ENCODE peak calls at places on chromosomes 12 and 14, in nine cellular contexts. U is HFFc6, C is heart right ventricle, F is foreskin fibroblast, N is GM23338, A is Calu3, Y is GM06990, E is type B pancreatic cell, V is uterus. W is an unnamed sample.

GRCh38 chr14:101665478-101666078 is 95.9 kb upstream of the PPP2R5C start:
- DNase-seq in U (peak), F (peak), A (peak), C (no peak), E (no peak), N (peak), V (no peak), Y (peak), W (peak)

GRCh38 chr12:68831751-68832503 is 23.9 kb downstream of the MDM2 start:
- DNase-seq in C (no peak), A (no peak), E (no peak), U (no peak), Y (no peak), V (no peak), N (no peak), F (no peak), W (no peak)

GRCh38 chr12:100698518-100698917 is 96.1 kb upstream of the ANO4 start:
- DNase-seq in U (no peak), N (no peak), V (no peak), A (no peak), F (no peak), E (no peak), C (no peak), Y (no peak), W (no peak)

GRCh38 chr12:54549774-54550451 is 512 bp downstream of the PDE1B start:
- DNase-seq in A (no peak), N (peak), Y (no peak), V (no peak), F (peak), C (no peak), U (no peak), E (no peak), W (peak)

GRCh38 chr12:101619026-101619827 is 24.5 kb downstream of the MYBPC1 start:
- DNase-seq in F (no peak), Y (no peak), A (no peak), C (no peak), V (no peak), E (no peak), N (no peak), U (no peak), W (no peak)

GRCh38 chr12:108649668-108650067 is 16.0 kb upstream of the SELPLG start:
- DNase-seq in A (no peak), Y (no peak), U (peak), E (no peak), F (peak), N (no peak), C (no peak), V (no peak), W (no peak)

GRCh38 chr12:128783129-128783574 is 40.6 kb downstream of the SLC15A4 start:
- DNase-seq in E (no peak), U (no peak), F (peak), Y (no peak), A (no peak), V (peak), C (no peak), N (no peak), W (peak)

GRCh38 chr14:105060751-105061427 is 4.3 kb downstream of the GPR132 start:
- DNase-seq in C (no peak), U (no peak), V (no peak), A (no peak), E (no peak), N (no peak), Y (peak), F (peak), W (no peak)

GRCh38 chr14:73180385-73180805 is 44.1 kb downstream of the PSEN1 start:
- DNase-seq in A (no peak), F (peak), V (peak), C (no peak), Y (no peak), U (peak), E (no peak), N (no peak), W (no peak)

GRCh38 chr12:129371268-129371667 is 518.0 kb downstream of the GLT1D1 start:
- DNase-seq in A (no peak), F (no peak), U (no peak), N (no peak), Y (no peak), V (no peak), E (no peak), C (no peak), W (no peak)

GRCh38 chr12:46386360-46386867 is 13.8 kb upstream of the SLC38A2 start:
- DNase-seq in N (no peak), U (peak), E (no peak), F (peak), V (no peak), Y (peak), C (no peak), A (no peak), W (no peak)

GRCh38 chr12:17640615-17641014 is 449.4 kb downstream of the RERGL start:
- DNase-seq in Y (no peak), V (no peak), A (no peak), E (no peak), U (no peak), N (no peak), F (no peak), C (no peak), W (no peak)

GRCh38 chr12:12979731-12980259 is 20.3 kb downstream of the HEBP1 start:
- DNase-seq in Y (no peak), V (peak), U (peak), A (no peak), F (peak), N (peak), E (no peak), C (no peak), W (no peak)

GRCh38 chr12:50075808-50076170 is 9.4 kb upstream of the SMARCD1 start:
- DNase-seq in N (no peak), U (no peak), Y (no peak), A (no peak), E (no peak), C (no peak), F (no peak), V (no peak), W (no peak)

GRCh38 chr12:83958997-83959396 is 953.6 kb downstream of the SLC6A15 start:
- DNase-seq in A (no peak), N (no peak), E (no peak), Y (no peak), C (no peak), F (peak), U (no peak), V (no peak), W (peak)

GRCh38 chr12:34297126-34297789 is 275.0 kb downstream of the ALG10 start:
- DNase-seq in F (no peak), Y (no peak), V (no peak), A (no peak), C (peak), N (no peak), U (no peak), E (no peak), W (no peak)

GRCh38 chr12:48985901-48986300 is 7.8 kb downstream of the WNT1 start:
- DNase-seq in F (no peak), U (no peak), E (no peak), V (no peak), A (no peak), Y (no peak), C (no peak), N (no peak), W (no peak)

GRCh38 chr12:87953257-87953860 is 75.8 kb downstream of the C12orf50 start:
- DNase-seq in A (peak), Y (no peak), N (peak), V (no peak), U (peak), E (no peak), C (no peak), F (peak), W (peak)

GRCh38 chr12:118035194-118036041 is 18.9 kb downstream of the RFC5 start:
- DNase-seq in C (no peak), F (peak), N (no peak), E (no peak), Y (peak), A (peak), U (no peak), V (no peak), W (peak)

GRCh38 chr14:22418631-22419030 is 170.4 kb downstream of the DAD1 start:
- DNase-seq in N (no peak), U (no peak), E (no peak), F (no peak), A (no peak), C (no peak), V (no peak), Y (peak), W (peak)

GRCh38 chr14:28952707-28953106 is 186.1 kb downstream of the FOXG1 start:
- DNase-seq in C (no peak), A (no peak), F (no peak), U (no peak), V (no peak), E (no peak), Y (no peak), N (no peak), W (no peak)

GRCh38 chr12:73057428-73057827 is 785.3 kb downstream of the TRHDE start:
- DNase-seq in A (no peak), V (no peak), U (no peak), C (no peak), F (no peak), N (peak), E (no peak), Y (no peak), W (no peak)

GRCh38 chr14:55398679-55399078 is 13.0 kb downstream of the ATG14 start:
- DNase-seq in U (peak), N (no peak), V (peak), F (peak), Y (no peak), E (no peak), A (no peak), C (no peak), W (no peak)

GRCh38 chr12:121344506-121344905 is 7.7 kb downstream of the ANAPC5 start:
- DNase-seq in N (no peak), F (no peak), A (no peak), E (no peak), U (no peak), C (no peak), V (no peak), Y (no peak), W (no peak)

GRCh38 chr12:40154381-40154780 is 48.5 kb upstream of the SLC2A13 start:
- DNase-seq in Y (no peak), C (no peak), F (no peak), V (no peak), A (no peak), E (no peak), U (no peak), N (no peak), W (no peak)

DNA sequence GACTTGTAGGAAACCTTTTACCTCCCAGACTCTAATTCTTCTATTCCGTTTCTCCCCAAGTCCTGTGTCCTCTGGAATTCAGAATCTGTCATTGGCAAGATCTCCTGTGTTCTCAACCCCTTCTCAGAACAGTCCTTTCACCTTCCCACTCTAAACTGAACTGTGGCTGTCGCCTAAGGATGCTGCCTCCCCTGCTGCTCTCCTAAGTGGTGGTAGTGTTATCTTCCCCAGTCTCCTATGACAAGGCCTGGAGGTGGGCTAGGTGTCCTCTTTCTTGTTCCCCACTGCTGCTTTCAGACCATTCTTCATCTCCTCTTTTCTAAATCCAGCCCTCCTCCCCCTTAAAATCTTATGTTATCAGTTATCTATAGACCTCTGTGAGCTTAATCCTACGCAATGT is 397.4 kb downstream of the RAD51B start:
- DNase-seq in C (no peak), F (no peak), U (no peak), Y (no peak), A (no peak), V (no peak), E (no peak), N (no peak), W (no peak)
- TF ChIP-seq CTCF in C (no peak), F (no peak), U (no peak), Y (no peak), A (no peak), V (no peak), E (no peak), N (no peak), W (no peak)

DNA sequence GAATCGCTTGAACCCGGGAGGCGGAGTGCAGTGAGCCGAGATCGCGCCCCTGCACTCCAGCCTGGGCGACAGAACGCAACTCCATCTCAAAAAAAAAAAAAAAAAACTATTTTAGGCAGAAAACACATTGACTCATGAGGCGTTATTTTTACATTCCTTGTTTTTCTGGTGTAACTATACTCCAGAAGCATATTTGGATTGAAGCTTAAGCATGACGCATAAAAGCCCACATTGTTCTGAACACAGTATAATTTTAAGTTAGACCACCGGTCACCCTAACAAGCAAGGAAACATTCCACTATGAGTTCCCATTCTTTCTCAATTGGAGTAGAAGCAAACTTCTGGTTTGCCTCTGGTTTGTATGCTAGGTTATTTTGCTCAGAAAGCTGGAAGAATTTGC is 173.0 kb downstream of the MYRFL start:
- DNase-seq in C (no peak), A (no peak), Y (no peak), F (no peak), E (no peak), U (no peak), N (no peak), V (no peak), W (no peak)
- TF ChIP-seq CTCF in C (no peak), A (no peak), Y (no peak), F (no peak), E (no peak), U (no peak), N (no peak), V (no peak), W (no peak)

GRCh38 chr14:77804592-77804991 is 4.7 kb downstream of the ADCK1 start:
- DNase-seq in U (no peak), N (peak), A (peak), E (no peak), F (peak), V (no peak), C (no peak), Y (no peak), W (peak)
- TF ChIP-seq CTCF in U (peak), N (peak), A (no peak), E (peak), F (peak), V (no peak), C (no peak), Y (peak), W (peak)

GRCh38 chr12:94077209-94077608 is 71.2 kb upstream of the PLXNC1 start:
- DNase-seq in Y (no peak), U (no peak), C (no peak), N (no peak), A (no peak), E (no peak), F (no peak), V (no peak), W (no peak)

GRCh38 chr12:94078138-94078723 is 70.1 kb upstream of the PLXNC1 start:
- DNase-seq in V (no peak), A (no peak), U (no peak), C (no peak), E (no peak), Y (no peak), N (no peak), F (no peak), W (no peak)

GRCh38 chr12:94074216-94074969 is 74.0 kb upstream of the PLXNC1 start:
- DNase-seq in A (no peak), N (no peak), V (peak), E (no peak), C (peak), F (peak), Y (no peak), U (no peak), W (no peak)

GRCh38 chr12:94073441-94074051 is 74.8 kb upstream of the PLXNC1 start:
- DNase-seq in N (no peak), F (no peak), E (no peak), U (no peak), V (no peak), A (no peak), Y (no peak), C (peak), W (no peak)

GRCh38 chr12:94074970-94075695 is 73.2 kb upstream of the PLXNC1 start:
- DNase-seq in A (no peak), N (peak), C (peak), U (peak), F (peak), Y (no peak), V (peak), E (no peak), W (peak)
- TF ChIP-seq CTCF in A (no peak), N (peak), C (peak), U (peak), F (peak), Y (peak), V (peak), E (peak), W (peak)

DNA sequence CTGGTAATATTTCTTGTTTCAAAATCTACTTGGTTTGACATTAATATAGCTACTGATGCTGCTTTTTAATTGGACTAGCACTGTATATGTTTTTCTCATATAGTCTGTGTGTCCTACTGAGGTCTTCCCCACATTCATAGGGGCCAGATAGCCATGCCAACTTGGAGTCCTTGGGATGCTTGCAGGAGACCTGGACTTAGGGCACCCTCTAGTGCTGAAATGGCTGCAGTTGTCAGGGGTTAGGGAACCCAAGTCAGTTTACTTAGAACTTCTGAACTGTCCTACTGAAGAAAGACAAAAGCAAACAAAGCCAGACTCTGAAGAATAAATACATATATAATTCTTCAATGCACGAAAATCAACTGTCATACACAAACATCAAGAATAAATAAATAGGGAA is 279.9 kb upstream of the SYT1 start:
- DNase-seq in C (no peak), N (peak), E (no peak), V (no peak), Y (no peak), F (peak), A (peak), U (no peak), W (no peak)
- TF ChIP-seq CTCF in C (no peak), N (peak), E (peak), V (no peak), Y (peak), F (no peak), A (peak), U (peak), W (peak)

W was measured in GM13977.